ENCODE peak calls at places on chromosomes 2 and 18, in four cellular contexts. One of them, this sample, is unnamed.

GRCh38 chr2:216090369-216090786 is 8.7 kb downstream of the TMEM169 start:
- DNase-seq in HepG2: no peak
- DNase-seq in spleen: no peak
- DNase-seq in AG10803: peak
- DNase-seq in this sample: no peak

GRCh38 chr2:5164806-5165525 is 527.2 kb upstream of the SOX11 start:
- DNase-seq in HepG2: no peak
- DNase-seq in AG10803: peak
- DNase-seq in spleen: no peak
- DNase-seq in this sample: peak

GRCh38 chr2:26274058-26274613 is 29.4 kb downstream of the HADHB start:
- DNase-seq in spleen: no peak
- DNase-seq in HepG2: peak
- DNase-seq in AG10803: peak
- DNase-seq in this sample: peak

GRCh38 chr2:118613742-118614141 is 233.7 kb downstream of the EN1 start:
- DNase-seq in spleen: no peak
- DNase-seq in AG10803: no peak
- DNase-seq in HepG2: no peak
- DNase-seq in this sample: no peak

GRCh38 chr2:200021449-200022114 is 66.2 kb downstream of the MAIP1 start:
- DNase-seq in spleen: no peak
- DNase-seq in AG10803: no peak
- DNase-seq in HepG2: no peak
- DNase-seq in this sample: no peak

GRCh38 chr2:160425394-160425793 is 68.2 kb downstream of the RBMS1 start:
- DNase-seq in HepG2: no peak
- DNase-seq in spleen: no peak
- DNase-seq in AG10803: no peak
- DNase-seq in this sample: no peak

GRCh38 chr2:48480526-48480925 is 49.4 kb upstream of the STON1 start:
- DNase-seq in AG10803: no peak
- DNase-seq in HepG2: no peak
- DNase-seq in spleen: no peak
- DNase-seq in this sample: no peak

GRCh38 chr18:46485675-46486200 is 171.3 kb downstream of the LOXHD1 start:
- DNase-seq in AG10803: no peak
- DNase-seq in spleen: no peak
- DNase-seq in HepG2: no peak
- DNase-seq in this sample: no peak

GRCh38 chr18:67665266-67665665 is 148.7 kb upstream of the DSEL start:
- DNase-seq in HepG2: no peak
- DNase-seq in spleen: no peak
- DNase-seq in AG10803: peak
- DNase-seq in this sample: no peak

GRCh38 chr2:232411901-232412629 is 5.4 kb downstream of the ALPG start:
- DNase-seq in AG10803: no peak
- DNase-seq in HepG2: no peak
- DNase-seq in spleen: no peak
- DNase-seq in this sample: no peak

GRCh38 chr2:109528811-109529501 is 84.8 kb downstream of the SEPTIN10 start:
- DNase-seq in spleen: peak
- DNase-seq in AG10803: no peak
- DNase-seq in HepG2: no peak
- DNase-seq in this sample: no peak

GRCh38 chr18:31819106-31819924 is 58.6 kb upstream of the SLC25A52 start:
- DNase-seq in HepG2: peak
- DNase-seq in AG10803: peak
- DNase-seq in spleen: no peak
- DNase-seq in this sample: peak

GRCh38 chr2:64212801-64213321 is 68.6 kb upstream of the PELI1 start:
- DNase-seq in spleen: no peak
- DNase-seq in AG10803: peak
- DNase-seq in HepG2: no peak
- DNase-seq in this sample: peak

GRCh38 chr2:5409925-5410360 is 282.2 kb upstream of the SOX11 start:
- DNase-seq in AG10803: no peak
- DNase-seq in HepG2: no peak
- DNase-seq in spleen: no peak
- DNase-seq in this sample: no peak

GRCh38 chr2:69545477-69545932 is 98.0 kb downstream of the AAK1 start:
- DNase-seq in AG10803: peak
- DNase-seq in HepG2: no peak
- DNase-seq in spleen: no peak
- DNase-seq in this sample: no peak
- H3K4me3 ChIP-seq in AG10803: no peak
- H3K4me3 ChIP-seq in HepG2: no peak
- H3K4me3 ChIP-seq in spleen: no peak
- H3K4me3 ChIP-seq in this sample: no peak

GRCh38 chr2:159118115-159118858 is 149.8 kb downstream of the TANC1 start:
- DNase-seq in HepG2: peak
- DNase-seq in spleen: peak
- DNase-seq in AG10803: peak
- DNase-seq in this sample: peak
- TF ChIP-seq CTCF in HepG2: peak
- TF ChIP-seq CTCF in spleen: peak
- TF ChIP-seq CTCF in AG10803: peak
- TF ChIP-seq CTCF in this sample: peak

GRCh38 chr2:28137221-28137620 is 246.7 kb downstream of the BABAM2 start:
- DNase-seq in HepG2: no peak
- DNase-seq in spleen: no peak
- DNase-seq in AG10803: peak
- DNase-seq in this sample: peak

GRCh38 chr2:28134857-28135256 is 244.3 kb downstream of the BABAM2 start:
- DNase-seq in AG10803: no peak
- DNase-seq in spleen: no peak
- DNase-seq in HepG2: no peak
- DNase-seq in this sample: no peak

GRCh38 chr2:28134262-28134812 is 243.8 kb downstream of the BABAM2 start:
- DNase-seq in AG10803: no peak
- DNase-seq in HepG2: no peak
- DNase-seq in spleen: no peak
- DNase-seq in this sample: no peak

GRCh38 chr2:28135324-28135723 is 244.8 kb downstream of the BABAM2 start:
- DNase-seq in spleen: no peak
- DNase-seq in HepG2: no peak
- DNase-seq in AG10803: no peak
- DNase-seq in this sample: no peak

DNA sequence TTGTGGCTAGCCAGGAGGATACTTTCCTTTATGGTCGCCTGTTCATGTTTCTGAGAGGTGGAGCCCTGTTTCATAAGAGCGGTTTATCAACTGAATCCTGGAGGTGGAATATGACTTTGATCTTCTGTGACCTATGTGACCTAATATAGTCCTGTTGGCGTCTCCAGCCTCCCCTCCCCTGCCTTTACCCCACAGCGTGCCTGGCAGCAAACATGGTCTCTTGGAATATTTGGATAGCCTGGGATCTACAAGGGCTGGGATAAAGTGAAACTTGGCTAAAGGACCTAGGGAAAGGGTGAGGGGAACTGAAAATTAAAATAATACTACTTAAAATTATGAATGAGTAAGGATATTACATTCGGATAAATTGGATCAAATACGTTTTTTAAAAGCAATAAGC is 246.0 kb downstream of the BABAM2 start:
- DNase-seq in AG10803: no peak
- DNase-seq in HepG2: peak
- DNase-seq in spleen: no peak
- DNase-seq in this sample: no peak
- H3K4me3 ChIP-seq in AG10803: no peak
- H3K4me3 ChIP-seq in HepG2: no peak
- H3K4me3 ChIP-seq in spleen: no peak
- H3K4me3 ChIP-seq in this sample: no peak

GRCh38 chr18:72433756-72434155 is 110.4 kb downstream of the CBLN2 start:
- DNase-seq in HepG2: no peak
- DNase-seq in spleen: no peak
- DNase-seq in AG10803: no peak
- DNase-seq in this sample: no peak
- TF ChIP-seq CTCF in HepG2: no peak
- TF ChIP-seq CTCF in spleen: no peak
- TF ChIP-seq CTCF in AG10803: no peak
- TF ChIP-seq CTCF in this sample: no peak

DNA sequence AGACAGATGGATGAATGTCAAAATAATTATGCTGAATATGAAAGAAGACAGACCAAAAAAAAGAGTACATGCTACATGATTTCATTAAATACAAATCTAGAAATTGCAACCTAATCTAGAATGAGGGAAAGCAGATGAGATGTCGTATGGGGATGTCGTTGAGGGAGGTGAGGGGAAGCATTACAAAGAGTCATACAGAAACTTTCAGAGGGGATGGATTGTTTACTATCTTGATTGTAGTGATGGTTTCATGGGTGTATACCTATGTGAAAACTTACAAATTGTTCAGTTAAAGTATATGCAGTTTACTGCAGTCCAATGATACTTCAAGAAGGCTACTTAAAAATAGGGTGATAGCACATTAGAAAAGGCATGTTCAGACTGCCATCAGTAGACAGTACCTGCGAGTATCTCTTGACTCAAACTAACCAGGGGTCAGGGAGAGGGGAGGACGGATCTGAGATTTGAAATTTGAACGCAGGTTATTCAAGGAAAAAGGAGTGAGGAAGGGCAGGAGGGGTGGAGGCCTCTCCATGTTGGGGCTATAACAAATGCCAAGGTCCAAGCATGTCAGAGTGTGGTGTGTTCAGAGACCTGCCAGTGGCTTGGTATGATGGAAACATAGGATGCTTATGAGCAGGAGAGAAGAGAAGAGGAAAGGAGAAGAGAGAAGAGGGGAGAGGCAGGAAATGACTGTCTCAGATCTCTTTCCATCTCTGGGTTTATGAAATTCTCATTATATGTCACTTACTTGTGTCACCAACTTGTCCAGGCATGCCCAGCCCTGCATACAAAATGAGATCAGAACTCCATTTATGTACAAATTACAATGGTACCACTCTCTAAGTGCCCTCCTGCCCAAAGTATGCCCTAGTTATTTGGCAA is 257.3 kb upstream of the CXCR4 start:
- DNase-seq in AG10803: no peak
- DNase-seq in spleen: no peak
- DNase-seq in HepG2: no peak
- DNase-seq in this sample: no peak
- H3K4me3 ChIP-seq in AG10803: no peak
- H3K4me3 ChIP-seq in spleen: no peak
- H3K4me3 ChIP-seq in HepG2: no peak
- H3K4me3 ChIP-seq in this sample: no peak

DNA sequence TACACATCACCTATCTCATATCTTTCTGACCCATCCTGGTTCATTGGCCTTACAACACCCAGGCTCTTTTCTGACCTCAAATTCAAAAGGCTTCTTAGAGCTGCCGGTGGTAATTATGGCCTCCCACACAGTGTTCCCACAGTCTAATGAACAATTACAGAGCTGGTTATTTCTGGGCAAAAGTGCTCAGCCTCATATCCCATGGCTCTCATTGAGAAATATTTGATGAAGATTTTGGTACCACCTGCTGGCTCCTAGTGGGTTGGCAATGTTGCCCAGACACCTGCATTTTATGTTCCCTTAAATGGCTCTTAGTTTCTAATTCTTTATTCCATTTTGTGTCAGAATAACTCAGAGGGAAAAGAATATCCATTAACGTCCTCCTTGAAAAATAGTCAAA is 20.1 kb upstream of the SCYGR2 start:
- DNase-seq in AG10803: no peak
- DNase-seq in HepG2: no peak
- DNase-seq in spleen: no peak
- DNase-seq in this sample: no peak
- TF ChIP-seq CTCF in AG10803: no peak
- TF ChIP-seq CTCF in HepG2: peak
- TF ChIP-seq CTCF in spleen: no peak
- TF ChIP-seq CTCF in this sample: no peak

DNA sequence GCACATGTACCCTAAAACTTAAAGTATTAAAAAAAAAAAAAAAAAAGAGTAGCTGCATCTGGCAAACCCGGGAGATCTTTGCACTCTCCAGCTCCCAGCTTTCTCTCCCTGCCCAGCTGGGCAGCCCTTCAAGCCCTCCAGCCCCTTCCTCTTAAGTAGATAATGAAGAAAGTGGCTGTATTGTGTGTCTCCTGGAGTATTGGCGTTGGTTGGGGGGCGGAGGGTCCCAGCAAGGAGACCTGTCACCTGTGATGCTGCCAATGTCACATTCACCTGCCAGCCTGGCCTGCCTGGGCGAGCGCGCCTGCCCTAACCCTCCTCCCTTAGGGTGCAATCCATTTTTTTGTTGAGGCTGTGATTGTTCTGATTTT is 2.0 kb downstream of the C2orf72 start:
- DNase-seq in HepG2: no peak
- DNase-seq in AG10803: no peak
- DNase-seq in spleen: no peak
- DNase-seq in this sample: no peak
- H3K4me3 ChIP-seq in HepG2: peak
- H3K4me3 ChIP-seq in AG10803: no peak
- H3K4me3 ChIP-seq in spleen: no peak
- H3K4me3 ChIP-seq in this sample: no peak

GRCh38 chr2:170394988-170395387 is 217.0 kb downstream of the MYO3B start:
- DNase-seq in spleen: no peak
- DNase-seq in HepG2: no peak
- DNase-seq in AG10803: no peak
- DNase-seq in this sample: no peak

GRCh38 chr2:170393861-170394498 is 216.0 kb downstream of the MYO3B start:
- DNase-seq in spleen: no peak
- DNase-seq in HepG2: peak
- DNase-seq in AG10803: no peak
- DNase-seq in this sample: no peak

GRCh38 chr2:170391018-170391417 is 213.1 kb downstream of the MYO3B start:
- DNase-seq in HepG2: no peak
- DNase-seq in AG10803: no peak
- DNase-seq in spleen: no peak
- DNase-seq in this sample: no peak

GRCh38 chr2:170401187-170401586 is 223.2 kb downstream of the MYO3B start:
- DNase-seq in AG10803: no peak
- DNase-seq in HepG2: no peak
- DNase-seq in spleen: no peak
- DNase-seq in this sample: no peak

GRCh38 chr2:170396799-170397459 is 219.0 kb downstream of the MYO3B start:
- DNase-seq in AG10803: peak
- DNase-seq in HepG2: peak
- DNase-seq in spleen: no peak
- DNase-seq in this sample: no peak
- TF ChIP-seq CTCF in AG10803: peak
- TF ChIP-seq CTCF in HepG2: peak
- TF ChIP-seq CTCF in spleen: no peak
- TF ChIP-seq CTCF in this sample: no peak

DNA sequence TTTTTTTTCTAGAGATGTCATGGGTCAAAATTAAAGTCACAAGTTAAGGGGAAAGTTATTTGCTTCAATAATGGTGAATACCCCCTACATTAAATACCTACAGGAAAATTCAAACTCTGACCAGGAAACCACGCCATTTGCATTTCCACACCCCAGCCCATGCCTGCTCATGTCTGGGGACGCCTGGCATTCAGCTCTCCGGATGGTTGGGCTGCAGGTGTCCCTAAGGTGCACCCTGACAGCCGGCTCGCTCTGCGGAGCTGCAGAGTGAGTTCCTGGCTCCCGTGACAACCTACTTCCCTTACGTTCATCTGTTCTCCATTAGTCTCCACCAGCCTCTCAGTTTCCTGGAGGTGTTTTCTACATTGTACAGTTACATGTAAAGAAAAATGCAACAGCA is 122.7 kb upstream of the RIOK3 start:
- DNase-seq in HepG2: no peak
- DNase-seq in spleen: no peak
- DNase-seq in AG10803: no peak
- DNase-seq in this sample: no peak
- H3K4me3 ChIP-seq in HepG2: no peak
- H3K4me3 ChIP-seq in spleen: no peak
- H3K4me3 ChIP-seq in AG10803: no peak
- H3K4me3 ChIP-seq in this sample: no peak

This sample was measured in astrocyte of the cerebellum.